ENCODE peak calls at places on chromosomes 4 and X, in eight cellular contexts. Y is iris pigment epithelial cell; G is NCI-H524; T is stimulated activated CD4-positive, alpha-beta T cell treated with anti-CD3 and anti-CD28 coated beads, Interleukin-12 subunit alpha, Interleukin-12 subunit beta, amount 100 ng/mL, for 4 hours; C is CD8-positive, alpha-beta T cell; Q is activated gamma-delta T cell treated with Interleukin-2 at 50 U/mL for 16 hours; H is RKO; V is HFFc6. A is an unnamed sample.

GRCh38 chr4:186932196-186932595 is 208.5 kb upstream of the FAT1 start:
- DNase-seq in Y (no peak), G (no peak), T (no peak), C (no peak), Q (no peak), H (no peak), V (no peak), A (no peak)

GRCh38 chr4:39204543-39204942 is 22.2 kb downstream of the WDR19 start:
- DNase-seq in Y (no peak), G (no peak), T (no peak), C (no peak), Q (no peak), H (no peak), V (no peak), A (no peak)

GRCh38 chrX:129980540-129981206 is 1.8 kb upstream of the BCORL1 start:
- DNase-seq in Y (no peak), G (peak; percentile 31), T (no peak), C (peak; percentile 7), Q (no peak), H (peak; percentile 44), V (no peak), A (no peak)

GRCh38 chrX:47030339-47030738 is 47.9 kb upstream of the RGN start:
- DNase-seq in Y (peak; percentile 60), G (peak; percentile 79), T (no peak), C (peak; percentile 11), Q (no peak), H (peak; percentile 77), V (peak; percentile 47), A (peak; percentile 84)

GRCh38 chrX:47751670-47752069 is 85.0 kb upstream of the ZNF81 start:
- DNase-seq in Y (peak; percentile 31), G (peak; percentile 79), T (peak; percentile 19), C (peak; percentile 9), Q (peak; percentile 16), H (peak; percentile 32), V (peak; percentile 0), A (no peak)

GRCh38 chrX:120755066-120755846 is 120.4 kb downstream of the CT47B1 start:
- DNase-seq in Y (no peak), G (no peak), T (no peak), C (no peak), Q (no peak), H (no peak), V (no peak), A (no peak)

GRCh38 chrX:9848718-9849481 is 62.7 kb downstream of the SHROOM2 start:
- DNase-seq in Y (no peak), G (peak; percentile 16), T (no peak), C (no peak), Q (no peak), H (no peak), V (no peak), A (no peak)

GRCh38 chr4:38620527-38620926 is 43.5 kb upstream of the KLF3 start:
- DNase-seq in Y (no peak), G (no peak), T (no peak), C (no peak), Q (no peak), H (no peak), V (no peak), A (no peak)

GRCh38 chr4:71732706-71733105 is 51.2 kb downstream of the GC start:
- DNase-seq in Y (peak; percentile 52), G (peak; percentile 53), T (no peak), C (no peak), Q (no peak), H (peak; percentile 60), V (peak; percentile 53), A (peak; percentile 54)

GRCh38 chr4:151806511-151806927 is 45.7 kb upstream of the GATB start:
- DNase-seq in Y (peak; percentile 78), G (no peak), T (no peak), C (no peak), Q (no peak), H (no peak), V (peak; percentile 91), A (peak; percentile 80)

GRCh38 chr4:78749258-78749971 is 26.7 kb upstream of the BMP2K start:
- DNase-seq in Y (no peak), G (no peak), T (no peak), C (no peak), Q (no peak), H (no peak), V (no peak), A (peak; percentile 45)

GRCh38 chr4:22482250-22483127 is 33.4 kb downstream of the ADGRA3 start:
- DNase-seq in Y (no peak), G (no peak), T (no peak), C (no peak), Q (no peak), H (no peak), V (no peak), A (no peak)

GRCh38 chrX:108349210-108349609 is 89.0 kb downstream of the COL4A6 start:
- DNase-seq in Y (no peak), G (no peak), T (no peak), C (no peak), Q (no peak), H (no peak), V (no peak), A (no peak)

GRCh38 chr4:6568689-6569332 is 6.2 kb upstream of the MAN2B2 start:
- DNase-seq in Y (peak; percentile 89), G (peak; percentile 89), T (no peak), C (no peak), Q (no peak), H (peak; percentile 88), V (peak; percentile 62), A (peak; percentile 33)

GRCh38 chr4:184166736-184167135 is 50.9 kb downstream of the ENPP6 start:
- DNase-seq in Y (no peak), G (no peak), T (no peak), C (no peak), Q (no peak), H (no peak), V (no peak), A (no peak)

GRCh38 chr4:133146574-133147198 is 2.4 kb upstream of the PCDH10 start:
- DNase-seq in Y (peak; percentile 64), G (peak; percentile 58), T (no peak), C (no peak), Q (no peak), H (no peak), V (peak; percentile 57), A (peak; percentile 56)

GRCh38 chrX:31168596-31168995 is 96.8 kb upstream of the FTHL17 start:
- DNase-seq in Y (no peak), G (no peak), T (no peak), C (no peak), Q (no peak), H (no peak), V (no peak), A (no peak)

GRCh38 chr4:158020175-158020574 is 152.7 kb downstream of the GASK1B start:
- DNase-seq in Y (peak; percentile 95), G (no peak), T (no peak), C (no peak), Q (no peak), H (peak; percentile 56), V (peak; percentile 69), A (peak; percentile 90)

GRCh38 chrX:114924846-114925245 is 92.6 kb downstream of the IL13RA2 start:
- DNase-seq in Y (peak; percentile 72), G (no peak), T (no peak), C (no peak), Q (no peak), H (no peak), V (peak; percentile 37), A (peak; percentile 89)

GRCh38 chrX:40152173-40152705 is 54.5 kb upstream of the BCOR start:
- DNase-seq in Y (no peak), G (peak; percentile 50), T (no peak), C (peak; percentile 61), Q (peak; percentile 37), H (no peak), V (no peak), A (no peak)

GRCh38 chr4:73945674-73946449 is 36.0 kb downstream of the PF4 start:
- DNase-seq in Y (no peak), G (no peak), T (no peak), C (no peak), Q (no peak), H (no peak), V (no peak), A (no peak)

A was measured in fibroblast of the aortic adventitia.